ENCODE peak calls at places on chromosomes 2 and 18, in ten cellular contexts. P, C, F, B, D, W, J, N, E and S are unnamed samples.

GRCh38 chr18:77001979-77002378 is 130.6 kb downstream of the MBP start:
- DNase-seq in N (no peak), P (no peak), F (no peak), J (no peak), E (no peak), W (no peak), B (no peak), C (no peak), D (no peak), S (no peak)

GRCh38 chr18:31241900-31242409 is 76.0 kb upstream of the DSG1 start:
- DNase-seq in N (peak), E (peak), D (no peak), J (no peak), F (peak), B (peak), C (no peak), P (peak), W (peak), S (no peak)

GRCh38 chr2:182456784-182457183 is 29.9 kb upstream of the PDE1A start:
- DNase-seq in N (no peak), B (no peak), J (no peak), C (no peak), E (no peak), D (peak), W (peak), P (no peak), F (no peak), S (no peak)

GRCh38 chr2:182283512-182283911 is 143.3 kb downstream of the PDE1A start:
- DNase-seq in W (no peak), E (no peak), P (no peak), C (no peak), J (no peak), D (no peak), N (no peak), B (no peak), F (no peak), S (no peak)

GRCh38 chr2:156818944-156819343 is 382.8 kb downstream of the GPD2 start:
- DNase-seq in C (no peak), B (no peak), F (no peak), N (no peak), D (no peak), P (no peak), E (no peak), J (no peak), W (peak), S (no peak)

GRCh38 chr18:69387181-69387580 is 13.5 kb upstream of the DOK6 start:
- DNase-seq in W (no peak), F (peak), J (no peak), N (peak), P (no peak), C (no peak), D (no peak), E (no peak), B (no peak), S (no peak)

GRCh38 chr2:63882395-63883130 is 40.9 kb downstream of the UGP2 start:
- DNase-seq in J (no peak), D (no peak), W (no peak), F (no peak), P (no peak), C (no peak), E (no peak), B (no peak), N (no peak), S (no peak)

GRCh38 chr2:152309352-152310214 is 25.4 kb upstream of the FMNL2 start:
- DNase-seq in N (no peak), F (no peak), J (no peak), C (no peak), B (peak), D (no peak), E (no peak), P (no peak), W (no peak), S (no peak)

GRCh38 chr2:23905155-23905554 is 21.8 kb downstream of the ATAD2B start:
- DNase-seq in D (no peak), N (no peak), P (no peak), E (no peak), B (no peak), F (no peak), W (peak), C (no peak), J (no peak), S (no peak)

GRCh38 chr2:147711031-147711430 is 133.8 kb upstream of the ACVR2A start:
- DNase-seq in E (no peak), F (no peak), P (no peak), D (peak), B (no peak), J (no peak), C (no peak), W (peak), N (no peak), S (no peak)

GRCh38 chr2:127420039-127420864 is 2.0 kb downstream of the PROC start:
- DNase-seq in F (no peak), J (peak), W (no peak), P (no peak), C (peak), B (no peak), D (no peak), E (no peak), N (no peak), S (no peak)

GRCh38 chr2:39938035-39938835 is 159.2 kb upstream of the THUMPD2 start:
- DNase-seq in J (no peak), B (no peak), P (no peak), N (no peak), W (peak), C (no peak), F (no peak), D (peak), E (no peak), S (no peak)

GRCh38 chr18:22314406-22314805 is 103.3 kb downstream of the CTAGE1 start:
- DNase-seq in J (no peak), W (peak), E (no peak), B (no peak), C (no peak), D (peak), N (no peak), P (no peak), F (no peak), S (no peak)

GRCh38 chr2:230812041-230812440 is 52.7 kb upstream of the ITM2C start:
- DNase-seq in B (no peak), D (no peak), C (no peak), W (no peak), P (no peak), J (no peak), N (no peak), E (no peak), F (no peak), S (no peak)

GRCh38 chr2:98034745-98035144 is 39.0 kb upstream of the TMEM131 start:
- DNase-seq in F (peak), C (no peak), N (no peak), P (no peak), D (no peak), E (no peak), J (no peak), W (no peak), B (no peak), S (no peak)

GRCh38 chr2:235433860-235434259 is 60.0 kb upstream of the AGAP1 start:
- DNase-seq in W (peak), J (no peak), P (no peak), D (no peak), B (peak), E (peak), F (no peak), C (no peak), N (no peak), S (peak)

GRCh38 chr2:168998609-168999211 is 32.4 kb downstream of the ABCB11 start:
- DNase-seq in F (no peak), N (no peak), C (no peak), B (no peak), J (no peak), D (no peak), W (no peak), P (no peak), E (peak), S (no peak)

GRCh38 chr2:224086226-224086911 is 47.3 kb upstream of the SERPINE2 start:
- DNase-seq in N (no peak), J (no peak), F (no peak), D (peak), C (no peak), B (peak), E (no peak), P (no peak), W (peak), S (no peak)

GRCh38 chr2:98020516-98020915 is 24.8 kb upstream of the TMEM131 start:
- DNase-seq in J (no peak), D (no peak), C (no peak), P (no peak), B (no peak), W (no peak), N (no peak), E (no peak), F (no peak), S (no peak)

GRCh38 chr2:38113999-38114708 is 38.2 kb upstream of the CYP1B1 start:
- DNase-seq in N (no peak), C (no peak), F (no peak), W (peak), J (no peak), P (no peak), E (no peak), B (no peak), D (no peak), S (no peak)

GRCh38 chr2:59353301-59353921 is 1112.3 kb upstream of the FANCL start:
- DNase-seq in B (no peak), E (no peak), P (no peak), W (no peak), D (no peak), J (no peak), F (no peak), N (no peak), C (no peak), S (no peak)

GRCh38 chr2:44120428-44120827 is 48.2 kb upstream of the PPM1B start:
- DNase-seq in N (no peak), B (no peak), F (no peak), J (no peak), P (no peak), W (peak), E (no peak), C (no peak), D (peak), S (no peak)

GRCh38 chr2:74833418-74834233 is at the start of gene HK2:
- DNase-seq in J (peak), F (peak), W (peak), P (peak), N (peak), D (no peak), B (peak), C (peak), E (peak), S (peak)

GRCh38 chr2:127087780-127088495 is 19.0 kb downstream of the BIN1 start:
- DNase-seq in W (peak), E (no peak), D (no peak), N (no peak), P (no peak), C (no peak), J (no peak), B (no peak), F (no peak), S (no peak)

GRCh38 chr2:224712346-224712745 is 3.8 kb downstream of the CCDC195 start:
- DNase-seq in W (peak), E (no peak), D (no peak), B (no peak), F (no peak), C (no peak), J (no peak), N (no peak), P (no peak), S (no peak)

GRCh38 chr2:166440313-166440712 is 53.7 kb downstream of the SCN7A start:
- DNase-seq in P (no peak), W (no peak), E (no peak), J (no peak), N (no peak), F (no peak), D (no peak), C (no peak), B (no peak), S (no peak)

GRCh38 chr2:20609349-20609994 is 41.4 kb downstream of the HS1BP3 start:
- DNase-seq in N (no peak), P (no peak), E (peak), F (no peak), C (peak), B (no peak), D (no peak), J (no peak), W (peak), S (peak)

GRCh38 chr18:70333757-70334156 is 44.9 kb downstream of the SOCS6 start:
- DNase-seq in E (no peak), F (no peak), D (peak), W (peak), N (no peak), P (no peak), B (peak), C (no peak), J (no peak), S (peak)

GRCh38 chr2:21072477-21073242 is 28.8 kb upstream of the APOB start:
- DNase-seq in J (no peak), F (no peak), E (no peak), W (no peak), B (no peak), C (no peak), N (no peak), P (no peak), D (no peak), S (no peak)

GRCh38 chr18:1246827-1247226 is 342.2 kb downstream of the ADCYAP1 start:
- DNase-seq in B (no peak), J (no peak), C (no peak), F (no peak), N (no peak), P (no peak), W (no peak), E (no peak), D (no peak), S (no peak)

GRCh38 chr2:232239956-232240681 is 138.4 kb upstream of the ALPP start:
- DNase-seq in C (no peak), W (peak), N (no peak), F (no peak), P (no peak), E (no peak), B (no peak), J (peak), D (no peak), S (peak)
- TF ChIP-seq CTCF in C (no peak), W (no peak), N (no peak), F (no peak), P (no peak), E (no peak), B (no peak), J (no peak), D (no peak), S (no peak)

GRCh38 chr2:84532291-84532690 is 16.0 kb downstream of the DNAH6 start:
- DNase-seq in C (no peak), E (no peak), W (no peak), J (no peak), N (no peak), P (no peak), D (no peak), B (no peak), F (no peak), S (no peak)

GRCh38 chr2:84527137-84528129 is 11.1 kb downstream of the DNAH6 start:
- DNase-seq in J (no peak), E (no peak), F (no peak), C (no peak), D (no peak), N (no peak), B (no peak), W (no peak), P (no peak), S (no peak)

DNA sequence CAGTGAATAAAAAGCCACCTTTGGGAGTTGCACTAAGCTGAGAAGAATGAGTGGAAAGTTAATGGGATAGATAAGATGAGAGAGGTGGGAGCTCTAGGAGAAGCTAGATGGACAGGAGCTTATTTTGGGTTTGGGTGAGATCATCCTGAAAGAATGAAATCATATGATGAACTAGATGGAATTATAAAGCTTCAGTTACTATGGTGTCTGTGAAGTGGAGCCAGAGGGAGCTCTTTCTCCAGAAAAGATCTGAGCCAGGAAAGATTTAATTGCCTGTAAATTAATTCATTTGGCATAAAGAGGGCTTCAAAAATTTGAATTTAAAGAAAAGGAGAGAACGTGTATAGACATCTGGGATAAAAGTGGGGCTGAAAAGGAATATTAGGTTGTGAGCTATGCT is 10.3 kb downstream of the DNAH6 start:
- DNase-seq in B (no peak), N (no peak), J (no peak), F (no peak), P (no peak), D (no peak), W (peak), C (no peak), E (no peak), S (no peak)
- TF ChIP-seq CTCF in B (peak), N (no peak), J (no peak), F (peak), P (no peak), D (no peak), W (peak), C (no peak), E (no peak), S (no peak)

DNA sequence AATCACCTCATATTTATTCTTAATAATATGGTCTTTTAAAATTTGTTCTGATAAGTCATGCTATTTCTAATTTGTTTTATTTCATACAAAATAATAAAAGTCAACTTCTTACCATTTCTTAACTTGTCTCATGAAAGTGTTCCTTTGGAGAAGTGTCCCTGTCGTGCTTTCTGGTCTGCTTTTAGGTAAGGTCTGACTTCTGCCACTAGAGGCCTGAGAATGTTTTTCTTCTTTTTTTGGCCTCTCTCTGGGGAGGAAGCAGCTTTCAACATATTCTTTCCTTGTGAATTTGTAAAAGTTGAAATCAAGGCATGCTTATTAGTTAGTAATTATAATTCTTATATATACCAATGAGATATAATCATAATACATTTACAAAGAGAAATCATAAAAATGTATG is 39.4 kb downstream of the MAP2 start:
- DNase-seq in C (no peak), B (no peak), D (no peak), J (no peak), W (no peak), E (no peak), P (no peak), F (peak), N (no peak), S (no peak)
- TF ChIP-seq CTCF in C (no peak), B (no peak), D (no peak), J (no peak), W (no peak), E (no peak), P (peak), F (peak), N (peak), S (peak)

DNA sequence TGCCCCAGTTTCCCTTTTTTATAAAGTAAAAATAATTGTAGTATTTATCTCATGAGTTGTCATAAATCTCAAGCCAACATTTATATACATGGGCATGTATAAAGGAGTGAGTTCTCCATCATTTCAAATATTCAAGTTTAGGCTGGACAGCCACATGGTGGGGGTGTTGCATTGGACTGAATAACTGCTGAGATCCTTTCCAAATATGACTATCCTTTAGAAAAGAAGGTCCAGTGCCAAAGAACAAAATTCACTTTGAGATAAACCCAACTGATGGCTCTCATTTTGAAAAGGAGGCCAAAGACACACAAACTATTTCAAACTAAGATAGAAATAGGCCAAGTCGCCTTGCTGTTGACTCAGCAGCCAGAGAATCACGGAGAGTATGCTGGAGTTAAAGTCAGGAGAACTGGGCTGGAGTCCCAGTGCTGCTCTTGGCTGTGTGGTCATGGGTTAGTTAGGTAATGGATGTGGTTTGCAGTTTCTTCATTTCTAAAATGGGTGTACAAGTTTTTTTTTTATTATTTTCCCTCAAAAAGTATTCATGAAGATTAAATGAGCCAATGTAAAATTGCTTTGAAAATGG is 204.4 kb upstream of the LRATD1 start:
- DNase-seq in E (no peak), D (peak), J (no peak), C (no peak), B (no peak), P (no peak), F (no peak), N (no peak), W (peak), S (no peak)
- TF ChIP-seq CTCF in E (no peak), D (peak), J (no peak), C (no peak), B (no peak), P (no peak), F (no peak), N (peak), W (peak), S (no peak)

GRCh38 chr2:2621855-2622254 is 290.8 kb upstream of the MYT1L start:
- DNase-seq in B (no peak), N (no peak), F (no peak), P (no peak), C (no peak), J (no peak), E (no peak), W (no peak), D (no peak), S (no peak)
- TF ChIP-seq CTCF in B (no peak), N (no peak), F (no peak), P (no peak), C (no peak), J (no peak), E (no peak), W (no peak), D (no peak), S (no peak)

GRCh38 chr2:170454471-170455372 is 260.4 kb upstream of the SP5 start:
- DNase-seq in N (no peak), C (no peak), D (no peak), E (no peak), P (no peak), B (no peak), J (no peak), W (no peak), F (no peak), S (no peak)

GRCh38 chr2:170461875-170462274 is 253.3 kb upstream of the SP5 start:
- DNase-seq in F (peak), N (peak), B (no peak), E (no peak), C (no peak), J (no peak), W (no peak), P (no peak), D (no peak), S (no peak)

GRCh38 chr2:170456914-170457313 is 258.2 kb upstream of the SP5 start:
- DNase-seq in B (no peak), F (no peak), P (no peak), N (no peak), W (no peak), J (no peak), E (no peak), D (no peak), C (no peak), S (no peak)

GRCh38 chr2:170455617-170456426 is 259.3 kb upstream of the SP5 start:
- DNase-seq in W (no peak), E (no peak), D (no peak), J (no peak), P (no peak), F (no peak), N (no peak), B (peak), C (no peak), S (no peak)

GRCh38 chr2:170457742-170458141 is 257.4 kb upstream of the SP5 start:
- DNase-seq in W (no peak), N (no peak), E (no peak), D (no peak), F (no peak), P (no peak), B (no peak), J (no peak), C (no peak), S (no peak)
- TF ChIP-seq CTCF in W (no peak), N (no peak), E (no peak), D (no peak), F (no peak), P (no peak), B (no peak), J (no peak), C (no peak), S (no peak)